ENCODE peak calls at places on chromosomes 2 and 18, in eight cellular contexts. D is AG10803, K is dorsolateral prefrontal cortex, I is left ventricle myocardium inferior, C is GM12865, L is psoas muscle, X is HCT116, Z is HFF-Myc. W is an unnamed sample.

GRCh38 chr2:225097035-225097434 is 54.8 kb upstream of the DOCK10 start:
- DNase-seq in D (peak), K (no peak), I (no peak), C (no peak), L (no peak), X (no peak), Z (no peak), W (peak)

GRCh38 chr2:36438454-36438977 is 82.9 kb downstream of the CRIM1 start:
- DNase-seq in D (peak), K (no peak), I (no peak), C (no peak), L (no peak), X (peak), Z (peak), W (peak)

GRCh38 chr2:33354981-33355380 is 121.5 kb upstream of the RASGRP3 start:
- DNase-seq in D (peak), K (no peak), I (no peak), C (no peak), L (no peak), X (no peak), Z (peak), W (peak)

GRCh38 chr2:223536546-223536945 is 65.6 kb downstream of the SCG2 start:
- DNase-seq in D (no peak), K (no peak), I (no peak), C (no peak), L (no peak), X (no peak), Z (no peak), W (peak)

GRCh38 chr18:73824684-73825083 is 322.9 kb downstream of the FBXO15 start:
- DNase-seq in D (peak), K (no peak), I (no peak), C (no peak), L (no peak), X (no peak), Z (no peak), W (peak)

GRCh38 chr2:18262601-18263000 is 297.9 kb downstream of the RDH14 start:
- DNase-seq in D (peak), K (no peak), I (no peak), C (no peak), L (no peak), X (no peak), Z (no peak), W (no peak)

GRCh38 chr2:183172220-183172887 is 48.1 kb downstream of the NUP35 start:
- DNase-seq in D (no peak), K (no peak), I (no peak), C (no peak), L (no peak), X (no peak), Z (no peak), W (no peak)

GRCh38 chr2:57475391-57475790 is 571.2 kb upstream of the VRK2 start:
- DNase-seq in D (no peak), K (no peak), I (no peak), C (no peak), L (no peak), X (no peak), Z (no peak), W (no peak)

GRCh38 chr18:9898792-9899549 is 13.2 kb downstream of the TXNDC2 start:
- DNase-seq in D (peak), K (no peak), I (no peak), C (no peak), L (no peak), X (peak), Z (no peak), W (peak)

GRCh38 chr2:103788875-103789715 is 1027.3 kb downstream of the TMEM182 start:
- DNase-seq in D (no peak), K (peak), I (peak), C (no peak), L (no peak), X (no peak), Z (no peak), W (no peak)

GRCh38 chr18:43271593-43272432 is 5.5 kb downstream of the SYT4 start:
- DNase-seq in D (peak), K (no peak), I (no peak), C (peak), L (no peak), X (peak), Z (peak), W (peak)

GRCh38 chr2:181570833-181571661 is 85.9 kb downstream of the CERKL start:
- DNase-seq in D (peak), K (no peak), I (no peak), C (peak), L (no peak), X (no peak), Z (no peak), W (no peak)

GRCh38 chr18:54149078-54149697 is 75.3 kb downstream of the MBD2 start:
- DNase-seq in D (peak), K (no peak), I (no peak), C (peak), L (peak), X (peak), Z (peak), W (peak)

GRCh38 chr18:76351961-76352581 is 143.0 kb downstream of the ZNF516 start:
- DNase-seq in D (peak), K (no peak), I (peak), C (no peak), L (peak), X (no peak), Z (peak), W (peak)

GRCh38 chr2:31397099-31397498 is 17.4 kb downstream of the XDH start:
- DNase-seq in D (no peak), K (no peak), I (peak), C (no peak), L (peak), X (no peak), Z (no peak), W (no peak)

GRCh38 chr2:1546023-1546591 is 132.8 kb downstream of the TPO start:
- DNase-seq in D (peak), K (peak), I (no peak), C (peak), L (no peak), X (peak), Z (no peak), W (peak)
- TF ChIP-seq CTCF in D (peak), K (peak), I (peak), C (peak), L (peak), X (peak), Z (peak), W (peak)

GRCh38 chr18:46332286-46332801 is 228.2 kb downstream of the HAUS1 start:
- DNase-seq in D (no peak), K (no peak), I (no peak), C (no peak), L (no peak), X (no peak), Z (no peak), W (no peak)
- H3K4me3 ChIP-seq in D (no peak), K (no peak), I (no peak), C (no peak), L (no peak), X (no peak), Z (no peak), W (no peak)

DNA sequence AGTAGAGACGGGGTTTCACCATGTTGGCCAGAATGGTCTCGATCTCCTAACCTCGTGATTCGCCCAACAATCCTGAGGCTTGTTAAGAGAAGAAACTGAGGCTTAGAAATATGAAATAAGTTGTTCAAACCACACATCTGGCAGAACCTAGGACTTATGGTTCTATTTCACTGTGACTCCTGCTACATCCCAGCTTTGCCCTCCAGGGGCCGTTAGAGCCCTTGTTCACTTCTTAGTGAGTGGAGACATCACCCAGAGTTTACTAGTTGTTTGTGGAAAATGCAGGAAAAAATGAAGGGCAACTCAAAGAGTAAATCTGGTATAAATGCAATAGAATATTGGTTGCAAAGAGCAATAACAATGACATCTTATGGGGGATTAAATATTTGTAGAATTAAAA is 43.9 kb downstream of the MARCHF4 start:
- DNase-seq in D (no peak), K (no peak), I (no peak), C (no peak), L (no peak), X (no peak), Z (no peak), W (peak)
- TF ChIP-seq CTCF in D (peak), K (no peak), I (no peak), C (no peak), L (no peak), X (peak), Z (peak), W (peak)

GRCh38 chr18:23133860-23134779 is 1.2 kb upstream of the CABLES1 start:
- DNase-seq in D (no peak), K (no peak), I (no peak), C (peak), L (no peak), X (peak), Z (no peak), W (no peak)
- H3K4me3 ChIP-seq in D (peak), K (peak), I (peak), C (peak), L (no peak), X (peak), Z (no peak), W (no peak)

GRCh38 chr2:65638438-65638837 is 206.0 kb upstream of the SPRED2 start:
- DNase-seq in D (no peak), K (no peak), I (no peak), C (no peak), L (no peak), X (no peak), Z (no peak), W (no peak)
- TF ChIP-seq CTCF in D (peak), K (no peak), I (peak), C (no peak), L (no peak), X (peak), Z (no peak), W (no peak)

DNA sequence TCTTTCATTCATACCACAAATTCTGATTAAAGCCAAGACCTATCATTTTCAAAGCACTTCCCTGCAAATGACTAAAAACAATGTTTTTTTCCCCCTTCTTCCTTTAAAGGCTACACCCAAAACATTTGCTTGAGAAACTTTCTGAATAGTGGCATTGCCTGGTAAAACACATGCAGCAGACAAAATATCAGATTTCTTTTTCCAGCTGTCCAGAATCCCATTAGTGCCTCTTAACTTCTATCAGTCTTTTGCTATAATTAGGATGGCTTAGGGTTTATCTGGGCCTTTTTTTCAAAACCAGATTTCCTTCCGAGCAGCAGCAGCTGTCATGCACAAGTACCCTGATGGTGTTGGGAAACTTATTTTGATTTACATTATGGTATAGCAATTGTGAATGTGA is 50.6 kb downstream of the ALPK2 start:
- DNase-seq in D (peak), K (no peak), I (no peak), C (no peak), L (no peak), X (no peak), Z (no peak), W (peak)
- H3K4me3 ChIP-seq in D (peak), K (no peak), I (peak), C (no peak), L (peak), X (no peak), Z (peak), W (peak)